ENCODE peak calls at places on chromosomes 3 and 15, in ten cellular contexts. A is endothelial cell; P is right atrium auricular region; C is effector memory CD8-positive, alpha-beta T cell; X is EL; H is stimulated activated CD4-positive, alpha-beta T cell treated with anti-CD3 and anti-CD28 coated beads, Interleukin-1b, Interleukin-23, amount 100 ng/mL, for 48 hours; V is HTR-8/SVneo; Q is GM13976; N is activated CD4-positive, alpha-beta T cell treated with anti-CD3 and anti-CD28 coated beads for 48 hours; L is neural progenitor cell. S is an unnamed sample.

GRCh38 chr15:42590619-42591237 is 15.3 kb downstream of the STARD9 start:
- DNase-seq in A (no peak), P (no peak), C (no peak), X (no peak), H (no peak), V (no peak), Q (no peak), N (no peak), L (no peak), S (no peak)

GRCh38 chr3:14461748-14462324 is 59.4 kb downstream of the SLC6A6 start:
- DNase-seq in A (peak), P (no peak), C (peak), X (peak), H (no peak), V (peak), Q (peak), N (peak), L (peak), S (no peak)

GRCh38 chr3:61832375-61833229 is 271.2 kb downstream of the PTPRG start:
- DNase-seq in A (no peak), P (no peak), C (no peak), X (peak), H (no peak), V (no peak), Q (no peak), N (no peak), L (no peak), S (no peak)

GRCh38 chr3:23602895-23603443 is 202.8 kb upstream of the UBE2E1 start:
- DNase-seq in A (no peak), P (no peak), C (no peak), X (no peak), H (no peak), V (no peak), Q (no peak), N (no peak), L (peak), S (no peak)

GRCh38 chr3:196280689-196281463 is 6.7 kb downstream of the PCYT1A start:
- DNase-seq in A (no peak), P (no peak), C (no peak), X (no peak), H (peak), V (no peak), Q (peak), N (peak), L (no peak), S (no peak)

GRCh38 chr3:152356870-152357276 is 88.1 kb downstream of the MBNL1 start:
- DNase-seq in A (no peak), P (no peak), C (no peak), X (no peak), H (no peak), V (no peak), Q (no peak), N (no peak), L (no peak), S (no peak)

GRCh38 chr3:183212565-183212964 is 40.5 kb upstream of the B3GNT5 start:
- DNase-seq in A (no peak), P (no peak), C (no peak), X (no peak), H (no peak), V (no peak), Q (no peak), N (no peak), L (no peak), S (no peak)

GRCh38 chr15:78437107-78437761 is 782 bp upstream of the IREB2 start:
- DNase-seq in A (no peak), P (no peak), C (no peak), X (no peak), H (no peak), V (peak), Q (peak), N (no peak), L (peak), S (no peak)

GRCh38 chr15:92809880-92810361 is 90.2 kb upstream of the CHD2 start:
- DNase-seq in A (peak), P (peak), C (peak), X (peak), H (peak), V (no peak), Q (no peak), N (peak), L (peak), S (peak)

GRCh38 chr3:127820221-127820870 is 2.0 kb downstream of the MGLL start:
- DNase-seq in A (no peak), P (no peak), C (no peak), X (peak), H (no peak), V (no peak), Q (no peak), N (no peak), L (no peak), S (no peak)

GRCh38 chr3:184765730-184766074 is 46.3 kb upstream of the VPS8 start:
- DNase-seq in A (no peak), P (no peak), C (no peak), X (peak), H (no peak), V (no peak), Q (no peak), N (no peak), L (no peak), S (no peak)

GRCh38 chr3:197472151-197472550 is 83.6 kb downstream of the BDH1 start:
- DNase-seq in A (no peak), P (no peak), C (no peak), X (no peak), H (no peak), V (no peak), Q (no peak), N (no peak), L (no peak), S (no peak)

S was measured in NCI-H526.